ENCODE peak calls at places on chromosomes 6 and 20, in four cellular contexts. One of them, this sample, is unnamed.

GRCh38 chr20:58349586-58349985 is 39.4 kb upstream of the VAPB start:
- DNase-seq in GM12891: no peak
- DNase-seq in GM12878: no peak
- DNase-seq in K562: no peak
- DNase-seq in this sample: no peak

GRCh38 chr6:2738373-2738979 is 12.2 kb downstream of the MYLK4 start:
- DNase-seq in GM12878: no peak
- DNase-seq in GM12891: peak; percentile 30
- DNase-seq in K562: peak; percentile 69
- DNase-seq in this sample: peak; percentile 34

GRCh38 chr6:79833264-79833663 is 114.1 kb downstream of the ELOVL4 start:
- DNase-seq in GM12878: no peak
- DNase-seq in K562: no peak
- DNase-seq in GM12891: no peak
- DNase-seq in this sample: no peak

GRCh38 chr20:59242714-59243626 is 57.4 kb upstream of the EDN3 start:
- DNase-seq in GM12878: no peak
- DNase-seq in K562: no peak
- DNase-seq in GM12891: no peak
- DNase-seq in this sample: no peak

GRCh38 chr6:44016131-44016870 is 111.0 kb downstream of the MRPL14 start:
- DNase-seq in GM12878: no peak
- DNase-seq in GM12891: no peak
- DNase-seq in K562: no peak
- DNase-seq in this sample: no peak

GRCh38 chr20:15976047-15976731 is 597.1 kb downstream of the KIF16B start:
- DNase-seq in GM12891: no peak
- DNase-seq in GM12878: no peak
- DNase-seq in K562: no peak
- DNase-seq in this sample: no peak

GRCh38 chr6:10248378-10248843 is 166.5 kb downstream of the TFAP2A start:
- DNase-seq in GM12878: no peak
- DNase-seq in K562: no peak
- DNase-seq in GM12891: no peak
- DNase-seq in this sample: peak; percentile 50

GRCh38 chr6:10205892-10206291 is 209.0 kb downstream of the TFAP2A start:
- DNase-seq in GM12891: no peak
- DNase-seq in GM12878: no peak
- DNase-seq in K562: no peak
- DNase-seq in this sample: peak; percentile 82

GRCh38 chr6:816510-817084 is 123.7 kb upstream of the EXOC2 start:
- DNase-seq in K562: no peak
- DNase-seq in GM12878: no peak
- DNase-seq in GM12891: no peak
- DNase-seq in this sample: peak; percentile 82

GRCh38 chr20:4014031-4014474 is 1.3 kb downstream of the RNF24 start:
- DNase-seq in GM12891: no peak
- DNase-seq in K562: peak; percentile 37
- DNase-seq in GM12878: no peak
- DNase-seq in this sample: peak; percentile 80

GRCh38 chr20:36941403-36941835 is 10.1 kb downstream of the SAMHD1 start:
- DNase-seq in GM12878: no peak
- DNase-seq in GM12891: no peak
- DNase-seq in K562: no peak
- DNase-seq in this sample: no peak

GRCh38 chr6:126153661-126154060 is 167.3 kb downstream of the TRMT11 start:
- DNase-seq in GM12891: no peak
- DNase-seq in GM12878: no peak
- DNase-seq in K562: no peak
- DNase-seq in this sample: no peak

GRCh38 chr20:63819224-63819917 is 11.7 kb downstream of the ZBTB46 start:
- DNase-seq in GM12878: no peak
- DNase-seq in K562: peak; percentile 57
- DNase-seq in GM12891: no peak
- DNase-seq in this sample: peak; percentile 57

GRCh38 chr20:19887566-19888268 is 129.4 kb upstream of the NAA20 start:
- DNase-seq in K562: no peak
- DNase-seq in GM12878: no peak
- DNase-seq in GM12891: no peak
- DNase-seq in this sample: no peak

GRCh38 chr20:17806739-17807441 is 107.1 kb downstream of the BANF2 start:
- DNase-seq in K562: peak; percentile 21
- DNase-seq in GM12878: no peak
- DNase-seq in GM12891: no peak
- DNase-seq in this sample: no peak

GRCh38 chr6:160032538-160032937 is 63.7 kb downstream of the IGF2R start:
- DNase-seq in GM12878: no peak
- DNase-seq in K562: no peak
- DNase-seq in GM12891: no peak
- DNase-seq in this sample: no peak

GRCh38 chr6:129577691-129578090 is 132.3 kb downstream of the ARHGAP18 start:
- DNase-seq in GM12878: no peak
- DNase-seq in GM12891: no peak
- DNase-seq in K562: no peak
- DNase-seq in this sample: no peak

GRCh38 chr20:2382833-2383232 is 2.1 kb downstream of the TGM6 start:
- DNase-seq in K562: no peak
- DNase-seq in GM12891: no peak
- DNase-seq in GM12878: no peak
- DNase-seq in this sample: no peak

GRCh38 chr6:131368077-131368911 is 204.7 kb upstream of the ARG1 start:
- DNase-seq in K562: no peak
- DNase-seq in GM12878: peak; percentile 9
- DNase-seq in GM12891: peak; percentile 5
- DNase-seq in this sample: no peak

GRCh38 chr6:131792091-131792496 is 15.7 kb upstream of the ENPP1 start:
- DNase-seq in GM12891: no peak
- DNase-seq in GM12878: no peak
- DNase-seq in K562: no peak
- DNase-seq in this sample: no peak

GRCh38 chr20:43863330-43863729 is 51.3 kb upstream of the TOX2 start:
- DNase-seq in GM12878: no peak
- DNase-seq in K562: no peak
- DNase-seq in GM12891: no peak
- DNase-seq in this sample: no peak

GRCh38 chr6:133895573-133896343 is 6.8 kb downstream of the TCF21 start:
- DNase-seq in GM12891: no peak
- DNase-seq in K562: no peak
- DNase-seq in GM12878: no peak
- DNase-seq in this sample: no peak

GRCh38 chr6:166595061-166595780 is 8.7 kb upstream of the RAMACL start:
- DNase-seq in GM12878: no peak
- DNase-seq in K562: no peak
- DNase-seq in GM12891: no peak
- DNase-seq in this sample: no peak

GRCh38 chr6:90425161-90425641 is 128.6 kb upstream of the BACH2 start:
- DNase-seq in K562: no peak
- DNase-seq in GM12891: no peak
- DNase-seq in GM12878: peak; percentile 48
- DNase-seq in this sample: no peak

GRCh38 chr6:19719691-19720127 is 117.5 kb upstream of the ID4 start:
- DNase-seq in GM12891: no peak
- DNase-seq in GM12878: no peak
- DNase-seq in K562: no peak
- DNase-seq in this sample: no peak

GRCh38 chr6:111549744-111550143 is 55.9 kb downstream of the TRAF3IP2 start:
- DNase-seq in K562: no peak
- DNase-seq in GM12878: no peak
- DNase-seq in GM12891: no peak
- DNase-seq in this sample: no peak

GRCh38 chr6:131061041-131061770 is 1.8 kb downstream of the EPB41L2 start:
- DNase-seq in GM12878: no peak
- DNase-seq in GM12891: no peak
- DNase-seq in K562: no peak
- DNase-seq in this sample: no peak

GRCh38 chr20:53707341-53708102 is 113.9 kb upstream of the ZNF217 start:
- DNase-seq in GM12891: no peak
- DNase-seq in K562: no peak
- DNase-seq in GM12878: peak; percentile 72
- DNase-seq in this sample: no peak

GRCh38 chr6:118697554-118697953 is 46.2 kb upstream of the CEP85L start:
- DNase-seq in K562: no peak
- DNase-seq in GM12891: no peak
- DNase-seq in GM12878: no peak
- DNase-seq in this sample: no peak

GRCh38 chr20:19815553-19815991 is 57.5 kb downstream of the RIN2 start:
- DNase-seq in GM12891: no peak
- DNase-seq in K562: no peak
- DNase-seq in GM12878: no peak
- DNase-seq in this sample: no peak

GRCh38 chr6:52653151-52653550 is 17.8 kb upstream of the TMEM14A start:
- DNase-seq in GM12891: no peak
- DNase-seq in K562: no peak
- DNase-seq in GM12878: no peak
- DNase-seq in this sample: no peak

GRCh38 chr6:47439348-47439668 is 38.3 kb upstream of the CD2AP start:
- DNase-seq in GM12878: no peak
- DNase-seq in K562: no peak
- DNase-seq in GM12891: no peak
- DNase-seq in this sample: no peak

GRCh38 chr6:163490826-163491577 is 76.5 kb downstream of the QKI start:
- DNase-seq in GM12891: no peak
- DNase-seq in GM12878: no peak
- DNase-seq in K562: no peak
- DNase-seq in this sample: no peak

GRCh38 chr6:28266962-28267694 is at the start of gene ZSCAN26:
- DNase-seq in K562: peak; percentile 90
- DNase-seq in GM12878: peak; percentile 70
- DNase-seq in GM12891: peak; percentile 59
- DNase-seq in this sample: peak; percentile 89

GRCh38 chr20:1855113-1855512 is 40.1 kb upstream of the SIRPA start:
- DNase-seq in GM12878: no peak
- DNase-seq in K562: no peak
- DNase-seq in GM12891: no peak
- DNase-seq in this sample: no peak

GRCh38 chr6:117600008-117600743 is 2.1 kb downstream of the GOPC start:
- DNase-seq in GM12891: no peak
- DNase-seq in K562: peak; percentile 36
- DNase-seq in GM12878: no peak
- DNase-seq in this sample: peak; percentile 28

GRCh38 chr6:132443206-132443605 is 41.9 kb upstream of the MOXD1 start:
- DNase-seq in GM12891: no peak
- DNase-seq in K562: no peak
- DNase-seq in GM12878: no peak
- DNase-seq in this sample: no peak

GRCh38 chr6:164108869-164109769 is 694.6 kb downstream of the QKI start:
- DNase-seq in GM12891: no peak
- DNase-seq in K562: no peak
- DNase-seq in GM12878: no peak
- DNase-seq in this sample: peak; percentile 54

GRCh38 chr6:57423468-57423867 is 106.0 kb downstream of the PRIM2 start:
- DNase-seq in GM12891: no peak
- DNase-seq in K562: no peak
- DNase-seq in GM12878: no peak
- DNase-seq in this sample: no peak

DNA sequence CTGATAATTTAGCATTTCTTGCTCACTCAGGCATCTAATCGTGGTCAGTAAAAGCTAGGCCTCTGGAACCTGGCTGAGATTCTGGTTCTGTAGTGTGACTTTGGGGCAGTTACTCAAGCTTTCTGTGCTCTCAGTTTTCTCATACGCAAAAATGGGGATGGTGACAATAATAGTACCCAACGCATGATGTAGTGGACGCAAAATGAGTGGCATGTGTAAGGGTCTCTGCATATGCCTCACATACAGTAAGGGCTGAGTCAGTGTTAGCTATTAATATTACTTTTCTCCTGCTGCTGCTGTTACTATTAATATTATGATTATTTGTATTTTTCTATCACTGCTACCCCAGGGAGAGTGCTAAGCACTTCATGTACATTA is 686 bp downstream of the GINS1 start:
- DNase-seq in GM12878: no peak
- DNase-seq in K562: no peak
- DNase-seq in GM12891: no peak
- DNase-seq in this sample: no peak
- TF ChIP-seq SPI1 in GM12878: no peak
- TF ChIP-seq SPI1 in K562: no peak
- TF ChIP-seq SPI1 in GM12891: no peak
- TF ChIP-seq SPI1 in this sample: no peak

GRCh38 chr6:7776509-7776908 is 50.6 kb downstream of the BMP6 start:
- DNase-seq in GM12878: no peak
- DNase-seq in GM12891: no peak
- DNase-seq in K562: no peak
- DNase-seq in this sample: no peak
- TF ChIP-seq SPI1 in GM12878: no peak
- TF ChIP-seq SPI1 in GM12891: no peak
- TF ChIP-seq SPI1 in K562: no peak
- TF ChIP-seq SPI1 in this sample: no peak

DNA sequence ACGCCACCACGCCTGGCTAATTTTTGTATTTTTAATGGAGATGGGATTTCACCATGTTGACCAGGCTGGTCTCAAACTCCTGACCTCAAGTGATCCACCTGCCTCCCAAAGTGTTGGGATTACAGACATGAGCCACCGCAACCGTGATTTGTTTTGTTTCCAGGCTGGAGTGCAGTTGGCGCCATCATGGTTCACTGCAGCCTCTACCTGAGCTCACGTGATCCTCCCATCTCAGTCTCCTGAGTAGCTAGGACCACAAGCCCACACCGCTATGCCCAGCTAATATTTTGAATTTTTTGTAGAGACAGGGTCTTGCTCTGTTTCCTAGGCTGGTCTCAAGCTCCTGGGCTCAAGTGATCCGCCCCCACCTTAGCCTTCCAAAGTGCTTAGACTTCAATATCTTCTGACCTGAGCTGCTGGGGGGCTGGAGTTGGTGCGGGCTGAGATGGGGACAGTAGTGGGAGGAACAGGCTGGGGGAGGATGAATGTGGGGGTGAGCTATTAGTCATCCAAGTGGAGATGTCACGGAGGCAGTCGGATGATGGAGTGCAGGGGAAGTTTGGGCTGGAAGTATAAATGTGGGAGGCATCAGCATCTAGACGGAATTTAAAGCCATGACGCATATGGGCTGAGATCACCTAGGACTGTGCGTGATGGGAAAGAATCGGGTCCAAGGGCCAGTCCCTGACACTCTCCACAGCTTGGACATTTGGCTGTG is 23.1 kb upstream of the ZMYND8 start:
- DNase-seq in GM12891: no peak
- DNase-seq in K562: peak; percentile 78
- DNase-seq in GM12878: no peak
- DNase-seq in this sample: no peak
- TF ChIP-seq SPI1 in GM12891: no peak
- TF ChIP-seq SPI1 in K562: peak; percentile 37
- TF ChIP-seq SPI1 in GM12878: no peak
- TF ChIP-seq SPI1 in this sample: no peak

DNA sequence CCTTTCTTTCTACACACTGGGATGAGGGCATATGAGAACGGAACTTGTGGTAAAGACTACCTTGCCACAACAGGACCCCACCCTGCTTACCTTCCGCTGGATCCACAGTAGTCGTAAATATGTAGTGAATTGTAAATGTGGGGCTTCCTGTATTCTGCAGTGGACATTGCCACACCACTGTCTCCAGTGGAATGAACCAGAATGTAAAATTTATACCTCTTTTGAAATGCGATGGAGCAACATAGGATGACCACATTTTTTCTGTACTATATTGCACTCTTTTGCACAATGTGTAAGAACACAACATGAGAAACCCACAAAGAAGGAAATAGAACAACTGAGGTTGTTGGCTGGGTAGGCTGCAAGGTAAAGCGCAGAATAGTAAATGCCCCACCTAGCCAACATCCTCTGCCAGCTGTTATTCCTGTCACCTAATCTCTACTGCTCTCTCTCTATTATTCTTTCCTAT is 16.1 kb upstream of the RIPOR2 start:
- DNase-seq in GM12891: no peak
- DNase-seq in K562: no peak
- DNase-seq in GM12878: no peak
- DNase-seq in this sample: peak; percentile 93
- TF ChIP-seq SPI1 in GM12891: no peak
- TF ChIP-seq SPI1 in K562: no peak
- TF ChIP-seq SPI1 in GM12878: no peak
- TF ChIP-seq SPI1 in this sample: peak; percentile 72